ENCODE peak calls at places on chromosomes 2 and 18, in seven cellular contexts. S, X, G, W, R, M and A are unnamed samples. For H3K4me1 and H3K36me3, the result is how much of the 10 kb centered on the place peaks cover.

GRCh38 chr18:61589724-61590065 is 256.5 kb downstream of the CDH20 start:
- DNase-seq in S (peak), X (peak), G (no peak), W (peak), R (no peak), M (no peak), A (no peak)

GRCh38 chr2:189328451-189329249 is 112.6 kb upstream of the WDR75 start:
- DNase-seq in S (peak), X (peak), G (no peak), W (no peak), R (no peak), M (no peak), A (no peak)

GRCh38 chr2:231189571-231190495 is 8.6 kb upstream of the ARMC9 start:
- DNase-seq in S (no peak), X (peak), G (no peak), W (no peak), R (no peak), M (peak), A (no peak)

GRCh38 chr2:43675646-43676321 is 445 bp downstream of the C1GALT1C1L start:
- DNase-seq in S (no peak), X (no peak), G (no peak), W (no peak), R (no peak), M (no peak), A (no peak)

GRCh38 chr2:189849550-189849949 is 65.3 kb downstream of the PMS1 start:
- DNase-seq in S (no peak), X (no peak), G (no peak), W (no peak), R (no peak), M (no peak), A (no peak)

GRCh38 chr2:69138247-69138754 is 125.3 kb downstream of the ANTXR1 start:
- DNase-seq in S (peak), X (peak), G (peak), W (no peak), R (no peak), M (no peak), A (no peak)

GRCh38 chr2:172434821-172435607 is 7.6 kb downstream of the ITGA6 start:
- DNase-seq in S (peak), X (no peak), G (peak), W (no peak), R (no peak), M (no peak), A (no peak)

GRCh38 chr2:216687646-216688045 is 7.7 kb downstream of the IGFBP5 start:
- DNase-seq in S (no peak), X (no peak), G (peak), W (no peak), R (no peak), M (no peak), A (no peak)

GRCh38 chr2:45259547-45260160 is 250.4 kb upstream of the SIX2 start:
- DNase-seq in S (no peak), X (no peak), G (no peak), W (no peak), R (no peak), M (no peak), A (no peak)

GRCh38 chr2:223587301-223587700 is 14.9 kb downstream of the SCG2 start:
- DNase-seq in S (no peak), X (peak), G (no peak), W (no peak), R (no peak), M (no peak), A (no peak)

GRCh38 chr2:72973566-72974435 is 56.5 kb downstream of the EMX1 start:
- DNase-seq in S (peak), X (peak), G (peak), W (peak), R (no peak), M (no peak), A (peak)

GRCh38 chr2:160375037-160375436 is 118.6 kb downstream of the RBMS1 start:
- DNase-seq in S (peak), X (peak), G (no peak), W (no peak), R (no peak), M (no peak), A (no peak)

GRCh38 chr2:20450201-20451108 is 3.6 kb downstream of the RHOB start:
- DNase-seq in S (peak), X (peak), G (peak), W (peak), R (peak), M (peak), A (no peak)

GRCh38 chr2:49616800-49617199 is 462.5 kb upstream of the FSHR start:
- DNase-seq in S (no peak), X (peak), G (no peak), W (peak), R (no peak), M (no peak), A (peak)

GRCh38 chr2:141778315-141778835 is 352.4 kb downstream of the LRP1B start:
- DNase-seq in S (no peak), X (no peak), G (no peak), W (no peak), R (no peak), M (no peak), A (no peak)

GRCh38 chr2:235917506-235917905 is 250.7 kb downstream of the GBX2 start:
- DNase-seq in S (no peak), X (no peak), G (peak), W (no peak), R (no peak), M (no peak), A (no peak)

GRCh38 chr2:46230115-46230571 is 67.1 kb upstream of the EPAS1 start:
- DNase-seq in S (no peak), X (no peak), G (peak), W (peak), R (peak), M (no peak), A (no peak)

GRCh38 chr2:233250568-233250967 is 905 bp upstream of the ATG16L1 start:
- DNase-seq in S (no peak), X (no peak), G (no peak), W (no peak), R (no peak), M (no peak), A (no peak)

GRCh38 chr18:13202571-13202970 is 16.0 kb upstream of the LDLRAD4 start:
- DNase-seq in S (no peak), X (no peak), G (no peak), W (no peak), R (no peak), M (no peak), A (no peak)

GRCh38 chr2:236833501-236834186 is 252.0 kb upstream of the COPS8 start:
- DNase-seq in S (peak), X (peak), G (no peak), W (no peak), R (no peak), M (no peak), A (no peak)

GRCh38 chr2:237012577-237013237 is 73.0 kb upstream of the COPS8 start:
- DNase-seq in S (peak), X (peak), G (no peak), W (peak), R (no peak), M (no peak), A (no peak)

GRCh38 chr2:6922201-6922656 is 5.0 kb downstream of the RNF144A start:
- DNase-seq in S (no peak), X (no peak), G (no peak), W (peak), R (no peak), M (no peak), A (no peak)
- H3K4me1 ChIP-seq in S (under half), X (under half), G (under half), W (under half), R (under half), M (under half), A (under half)

GRCh38 chr18:62975785-62976184 is 260.4 kb downstream of the PHLPP1 start:
- DNase-seq in S (no peak), X (no peak), G (no peak), W (no peak), R (no peak), M (no peak), A (no peak)

GRCh38 chr18:62976227-62976626 is 260.9 kb downstream of the PHLPP1 start:
- DNase-seq in S (no peak), X (no peak), G (no peak), W (no peak), R (no peak), M (no peak), A (no peak)

GRCh38 chr18:62974388-62974787 is 259.0 kb downstream of the PHLPP1 start:
- DNase-seq in S (no peak), X (no peak), G (no peak), W (no peak), R (no peak), M (no peak), A (no peak)

GRCh38 chr18:62974928-62975675 is 259.8 kb downstream of the PHLPP1 start:
- DNase-seq in S (no peak), X (no peak), G (no peak), W (no peak), R (no peak), M (no peak), A (no peak)

DNA sequence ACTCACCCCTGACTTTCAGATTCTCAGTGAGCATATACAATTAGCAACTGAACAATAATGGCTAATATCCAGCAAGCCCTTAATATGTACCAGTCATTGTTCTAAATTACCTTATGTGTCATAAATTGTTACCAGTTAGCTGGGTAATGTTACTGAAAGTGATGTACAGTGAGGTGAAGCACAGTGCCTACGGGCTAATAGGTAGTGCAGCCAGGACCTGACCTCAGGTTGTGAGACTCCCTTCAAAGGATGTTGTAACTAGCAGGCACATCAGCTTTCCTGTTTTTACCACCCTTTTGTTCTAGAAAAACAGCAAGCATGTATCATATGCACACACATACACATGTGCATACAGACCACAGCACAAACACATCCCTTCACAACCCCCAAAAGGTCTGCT is 258.3 kb downstream of the PHLPP1 start:
- DNase-seq in S (no peak), X (no peak), G (no peak), W (no peak), R (no peak), M (no peak), A (no peak)
- H3K36me3 ChIP-seq in S (under half), X (under half), G (under half), W (under half), R (under half), M (under half), A (under half)

DNA sequence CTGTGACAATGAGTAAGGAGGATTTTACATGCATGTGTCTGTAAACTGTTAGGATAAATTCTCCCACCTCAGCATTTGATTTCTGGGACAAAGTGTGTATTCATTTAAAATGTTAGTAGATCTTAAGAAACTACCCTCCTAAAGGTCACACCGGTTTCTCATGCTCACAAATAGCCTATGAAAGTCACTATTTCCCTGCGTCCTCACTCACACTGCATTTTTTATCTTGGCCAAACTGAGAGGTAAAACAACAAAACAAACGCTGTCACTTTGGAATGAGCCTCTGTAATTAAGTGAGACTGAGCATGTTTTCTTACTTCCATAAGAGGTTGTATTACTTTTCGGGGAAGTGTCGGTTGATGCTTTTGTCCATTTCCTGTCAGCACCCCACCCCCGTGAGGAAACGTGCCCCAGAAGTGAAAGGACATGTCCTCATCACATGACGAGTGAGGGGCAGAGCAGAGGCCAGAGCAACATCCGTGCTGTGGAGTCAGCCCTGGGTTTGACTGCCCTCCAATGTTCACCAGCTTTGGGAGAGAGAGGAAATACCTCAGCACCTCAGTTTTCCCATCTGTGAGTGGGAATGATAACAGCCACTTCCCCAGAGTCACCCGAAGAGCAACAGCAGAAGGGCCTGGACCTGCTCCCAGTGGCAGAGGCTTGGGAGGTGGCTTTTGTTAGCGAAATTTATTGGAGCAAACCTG is 3.1 kb downstream of the GYPC start:
- DNase-seq in S (peak), X (peak), G (no peak), W (no peak), R (no peak), M (peak), A (no peak)
- H3K4me3 ChIP-seq in S (no peak), X (no peak), G (no peak), W (no peak), R (no peak), M (no peak), A (no peak)

GRCh38 chr2:240252872-240253511 is 112.5 kb upstream of the OTOS start:
- DNase-seq in S (no peak), X (no peak), G (no peak), W (no peak), R (no peak), M (no peak), A (no peak)
- H3K4me1 ChIP-seq in S (under half), X (under half), G (under half), W (half or more), R (under half), M (under half), A (under half)

GRCh38 chr18:8786766-8787670 is 81.7 kb downstream of the MTCL1 start:
- DNase-seq in S (no peak), X (no peak), G (peak), W (peak), R (no peak), M (no peak), A (no peak)

GRCh38 chr18:8785855-8786765 is 80.8 kb downstream of the MTCL1 start:
- DNase-seq in S (no peak), X (no peak), G (no peak), W (no peak), R (no peak), M (no peak), A (no peak)

GRCh38 chr18:8785261-8785660 is 79.9 kb downstream of the MTCL1 start:
- DNase-seq in S (no peak), X (no peak), G (peak), W (no peak), R (no peak), M (no peak), A (no peak)

GRCh38 chr18:8788503-8789429 is 83.4 kb downstream of the MTCL1 start:
- DNase-seq in S (peak), X (peak), G (no peak), W (no peak), R (no peak), M (no peak), A (no peak)

DNA sequence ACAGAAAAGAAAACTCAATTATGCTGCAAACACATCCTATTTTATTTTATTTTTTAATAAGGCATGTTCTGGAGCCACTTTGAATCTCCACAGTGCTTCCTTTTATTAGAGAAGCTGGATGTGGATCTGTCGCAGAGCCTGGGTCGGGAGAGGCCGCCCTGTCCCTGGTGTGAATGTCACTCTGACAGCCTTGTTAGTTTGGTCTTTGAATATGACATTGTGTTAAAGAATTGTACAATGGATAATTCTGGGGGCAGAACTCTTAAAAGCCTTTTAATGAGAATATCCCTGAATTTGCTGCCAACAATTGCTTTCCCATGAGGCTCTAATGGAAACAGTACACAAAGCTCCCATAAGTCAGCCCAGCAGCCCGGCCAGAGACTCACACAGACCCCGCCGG is 82.4 kb downstream of the MTCL1 start:
- DNase-seq in S (no peak), X (no peak), G (no peak), W (no peak), R (no peak), M (no peak), A (no peak)
- H3K36me3 ChIP-seq in S (half or more), X (under half), G (under half), W (under half), R (under half), M (under half), A (under half)

GRCh38 chr18:9706081-9706935 is 1.8 kb upstream of the RAB31 start:
- DNase-seq in S (peak), X (no peak), G (no peak), W (no peak), R (no peak), M (no peak), A (no peak)

GRCh38 chr18:9707381-9708056 is 582 bp upstream of the RAB31 start:
- DNase-seq in S (peak), X (peak), G (no peak), W (no peak), R (no peak), M (no peak), A (no peak)

GRCh38 chr18:9705183-9705864 is 2.8 kb upstream of the RAB31 start:
- DNase-seq in S (peak), X (peak), G (no peak), W (peak), R (no peak), M (no peak), A (no peak)

GRCh38 chr18:9701604-9702324 is 6.3 kb upstream of the RAB31 start:
- DNase-seq in S (no peak), X (no peak), G (no peak), W (no peak), R (no peak), M (no peak), A (no peak)

GRCh38 chr18:9704233-9705118 is 3.6 kb upstream of the RAB31 start:
- DNase-seq in S (peak), X (no peak), G (no peak), W (no peak), R (no peak), M (no peak), A (no peak)
- H3K4me3 ChIP-seq in S (no peak), X (no peak), G (no peak), W (no peak), R (no peak), M (no peak), A (no peak)